ENCODE peak calls at places on chromosomes 2 and 18, in seven cellular contexts. One of them, this sample, is unnamed.

GRCh38 chr18:9419956-9420631 is 55.2 kb upstream of the RALBP1 start:
- DNase-seq in sigmoid colon: peak
- DNase-seq in body of pancreas: no peak
- DNase-seq in WERI-Rb-1: no peak
- DNase-seq in Calu3: no peak
- DNase-seq in GM13977: no peak
- DNase-seq in right lobe of liver: no peak
- DNase-seq in this sample: peak

GRCh38 chr2:17879137-17879912 is 858 bp downstream of the KCNS3 start:
- DNase-seq in WERI-Rb-1: peak
- DNase-seq in right lobe of liver: peak
- DNase-seq in body of pancreas: peak
- DNase-seq in GM13977: peak
- DNase-seq in sigmoid colon: peak
- DNase-seq in Calu3: peak
- DNase-seq in this sample: peak

GRCh38 chr2:225122582-225123486 is 80.6 kb upstream of the DOCK10 start:
- DNase-seq in sigmoid colon: no peak
- DNase-seq in WERI-Rb-1: peak
- DNase-seq in Calu3: peak
- DNase-seq in body of pancreas: peak
- DNase-seq in GM13977: peak
- DNase-seq in right lobe of liver: no peak
- DNase-seq in this sample: no peak

GRCh38 chr2:67255933-67256615 is 141.1 kb upstream of the ETAA1 start:
- DNase-seq in Calu3: no peak
- DNase-seq in right lobe of liver: no peak
- DNase-seq in WERI-Rb-1: no peak
- DNase-seq in sigmoid colon: no peak
- DNase-seq in body of pancreas: no peak
- DNase-seq in GM13977: no peak
- DNase-seq in this sample: no peak

GRCh38 chr2:131030478-131030971 is 62.7 kb downstream of the FAM168B start:
- DNase-seq in sigmoid colon: no peak
- DNase-seq in body of pancreas: no peak
- DNase-seq in GM13977: no peak
- DNase-seq in right lobe of liver: no peak
- DNase-seq in Calu3: no peak
- DNase-seq in WERI-Rb-1: no peak
- DNase-seq in this sample: peak

GRCh38 chr2:1781291-1782080 is 37.2 kb upstream of the PXDN start:
- DNase-seq in Calu3: no peak
- DNase-seq in GM13977: no peak
- DNase-seq in sigmoid colon: no peak
- DNase-seq in right lobe of liver: no peak
- DNase-seq in body of pancreas: no peak
- DNase-seq in WERI-Rb-1: no peak
- DNase-seq in this sample: no peak

GRCh38 chr2:30346475-30347169 is 100.4 kb upstream of the LCLAT1 start:
- DNase-seq in WERI-Rb-1: no peak
- DNase-seq in Calu3: no peak
- DNase-seq in right lobe of liver: no peak
- DNase-seq in body of pancreas: peak
- DNase-seq in GM13977: no peak
- DNase-seq in sigmoid colon: peak
- DNase-seq in this sample: peak

GRCh38 chr2:39468574-39469331 is 31.7 kb upstream of the MAP4K3 start:
- DNase-seq in sigmoid colon: no peak
- DNase-seq in WERI-Rb-1: no peak
- DNase-seq in GM13977: no peak
- DNase-seq in right lobe of liver: no peak
- DNase-seq in Calu3: no peak
- DNase-seq in body of pancreas: no peak
- DNase-seq in this sample: no peak

GRCh38 chr2:25063876-25064660 is 22.2 kb downstream of the EFR3B start:
- DNase-seq in sigmoid colon: peak
- DNase-seq in right lobe of liver: no peak
- DNase-seq in body of pancreas: no peak
- DNase-seq in Calu3: no peak
- DNase-seq in GM13977: no peak
- DNase-seq in WERI-Rb-1: no peak
- DNase-seq in this sample: no peak

GRCh38 chr18:2515408-2515807 is 55.9 kb downstream of the METTL4 start:
- DNase-seq in right lobe of liver: no peak
- DNase-seq in GM13977: no peak
- DNase-seq in body of pancreas: no peak
- DNase-seq in sigmoid colon: no peak
- DNase-seq in Calu3: no peak
- DNase-seq in WERI-Rb-1: no peak
- DNase-seq in this sample: no peak

GRCh38 chr2:128439231-128440086 is 120.8 kb upstream of the HS6ST1 start:
- DNase-seq in sigmoid colon: peak
- DNase-seq in WERI-Rb-1: no peak
- DNase-seq in body of pancreas: peak
- DNase-seq in right lobe of liver: no peak
- DNase-seq in GM13977: no peak
- DNase-seq in Calu3: no peak
- DNase-seq in this sample: peak

GRCh38 chr2:227341553-227341952 is 16.5 kb downstream of the MFF start:
- DNase-seq in sigmoid colon: no peak
- DNase-seq in GM13977: no peak
- DNase-seq in WERI-Rb-1: no peak
- DNase-seq in right lobe of liver: no peak
- DNase-seq in Calu3: no peak
- DNase-seq in body of pancreas: no peak
- DNase-seq in this sample: no peak

GRCh38 chr18:2222270-2223185 is 348.8 kb downstream of the METTL4 start:
- DNase-seq in body of pancreas: no peak
- DNase-seq in WERI-Rb-1: no peak
- DNase-seq in sigmoid colon: no peak
- DNase-seq in Calu3: peak
- DNase-seq in right lobe of liver: no peak
- DNase-seq in GM13977: no peak
- DNase-seq in this sample: no peak

GRCh38 chr2:7190587-7191320 is 273.5 kb downstream of the RNF144A start:
- DNase-seq in right lobe of liver: no peak
- DNase-seq in Calu3: no peak
- DNase-seq in WERI-Rb-1: no peak
- DNase-seq in sigmoid colon: no peak
- DNase-seq in body of pancreas: no peak
- DNase-seq in GM13977: no peak
- DNase-seq in this sample: no peak

GRCh38 chr2:134268265-134268664 is 14.4 kb downstream of the MGAT5 start:
- DNase-seq in sigmoid colon: no peak
- DNase-seq in right lobe of liver: no peak
- DNase-seq in GM13977: no peak
- DNase-seq in WERI-Rb-1: no peak
- DNase-seq in body of pancreas: no peak
- DNase-seq in Calu3: peak
- DNase-seq in this sample: no peak

GRCh38 chr18:2178036-2178435 is 393.3 kb downstream of the METTL4 start:
- DNase-seq in Calu3: no peak
- DNase-seq in WERI-Rb-1: no peak
- DNase-seq in body of pancreas: no peak
- DNase-seq in GM13977: no peak
- DNase-seq in sigmoid colon: no peak
- DNase-seq in right lobe of liver: no peak
- DNase-seq in this sample: no peak

GRCh38 chr2:176560296-176560695 is 291.1 kb downstream of the MTX2 start:
- DNase-seq in sigmoid colon: no peak
- DNase-seq in right lobe of liver: no peak
- DNase-seq in GM13977: no peak
- DNase-seq in body of pancreas: no peak
- DNase-seq in WERI-Rb-1: no peak
- DNase-seq in Calu3: no peak
- DNase-seq in this sample: no peak

GRCh38 chr2:229725716-229726346 is 11.5 kb upstream of the DNER start:
- DNase-seq in GM13977: no peak
- DNase-seq in body of pancreas: no peak
- DNase-seq in sigmoid colon: no peak
- DNase-seq in Calu3: peak
- DNase-seq in right lobe of liver: no peak
- DNase-seq in WERI-Rb-1: no peak
- DNase-seq in this sample: no peak

GRCh38 chr2:164993287-164994016 is 38.1 kb upstream of the SLC38A11 start:
- DNase-seq in sigmoid colon: no peak
- DNase-seq in GM13977: no peak
- DNase-seq in right lobe of liver: no peak
- DNase-seq in Calu3: no peak
- DNase-seq in body of pancreas: no peak
- DNase-seq in WERI-Rb-1: no peak
- DNase-seq in this sample: no peak
- TF ChIP-seq CTCF in sigmoid colon: no peak
- TF ChIP-seq CTCF in GM13977: no peak
- TF ChIP-seq CTCF in right lobe of liver: no peak
- TF ChIP-seq CTCF in Calu3: no peak
- TF ChIP-seq CTCF in body of pancreas: no peak
- TF ChIP-seq CTCF in WERI-Rb-1: no peak
- TF ChIP-seq CTCF in this sample: no peak

GRCh38 chr2:46779447-46779941 is 136.1 kb downstream of the MCFD2 start:
- DNase-seq in GM13977: no peak
- DNase-seq in WERI-Rb-1: no peak
- DNase-seq in Calu3: peak
- DNase-seq in right lobe of liver: no peak
- DNase-seq in body of pancreas: no peak
- DNase-seq in sigmoid colon: no peak
- DNase-seq in this sample: no peak

GRCh38 chr2:46778516-46778915 is 137.1 kb downstream of the MCFD2 start:
- DNase-seq in Calu3: no peak
- DNase-seq in right lobe of liver: no peak
- DNase-seq in body of pancreas: no peak
- DNase-seq in GM13977: no peak
- DNase-seq in sigmoid colon: no peak
- DNase-seq in WERI-Rb-1: no peak
- DNase-seq in this sample: no peak

GRCh38 chr2:46780411-46780800 is 135.2 kb downstream of the MCFD2 start:
- DNase-seq in sigmoid colon: peak
- DNase-seq in right lobe of liver: no peak
- DNase-seq in WERI-Rb-1: no peak
- DNase-seq in Calu3: no peak
- DNase-seq in GM13977: no peak
- DNase-seq in body of pancreas: no peak
- DNase-seq in this sample: no peak

GRCh38 chr2:46781468-46782189 is 134.0 kb downstream of the MCFD2 start:
- DNase-seq in sigmoid colon: no peak
- DNase-seq in right lobe of liver: no peak
- DNase-seq in body of pancreas: no peak
- DNase-seq in GM13977: no peak
- DNase-seq in WERI-Rb-1: no peak
- DNase-seq in Calu3: no peak
- DNase-seq in this sample: no peak

DNA sequence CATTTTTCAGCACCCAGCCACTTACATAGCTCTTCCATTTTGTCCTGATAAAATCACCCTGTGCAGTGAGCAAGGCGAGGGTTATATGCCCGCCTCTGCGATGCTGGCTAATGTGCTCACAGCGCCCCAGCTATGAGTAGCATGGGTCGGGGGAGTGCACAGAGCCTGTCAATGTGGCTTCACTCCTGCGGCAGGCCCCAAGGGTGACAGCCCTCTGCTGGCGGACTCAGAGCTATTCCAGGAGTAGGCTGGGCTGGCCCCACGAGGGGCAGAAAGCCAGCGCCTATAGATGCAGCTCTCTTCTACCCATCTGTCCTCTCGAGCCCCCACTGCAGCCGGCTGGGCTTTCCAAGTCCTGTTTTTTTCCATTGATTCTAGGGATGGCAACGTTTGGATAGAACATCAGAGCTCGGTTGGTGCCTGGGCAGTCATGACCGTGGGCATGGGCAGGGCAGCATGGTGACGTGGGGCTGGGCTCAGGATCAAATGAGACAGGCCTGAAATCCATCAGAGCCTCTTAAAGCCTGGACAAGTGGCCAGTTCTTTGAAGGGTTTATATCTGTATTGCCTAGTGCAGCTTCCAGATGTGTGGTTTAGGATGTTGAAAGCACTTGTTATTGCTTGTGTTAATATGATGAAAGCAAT is 134.7 kb downstream of the MCFD2 start:
- DNase-seq in sigmoid colon: peak
- DNase-seq in GM13977: no peak
- DNase-seq in body of pancreas: no peak
- DNase-seq in Calu3: no peak
- DNase-seq in right lobe of liver: no peak
- DNase-seq in WERI-Rb-1: peak
- DNase-seq in this sample: no peak
- TF ChIP-seq CTCF in sigmoid colon: no peak
- TF ChIP-seq CTCF in GM13977: no peak
- TF ChIP-seq CTCF in body of pancreas: no peak
- TF ChIP-seq CTCF in Calu3: no peak
- TF ChIP-seq CTCF in right lobe of liver: no peak
- TF ChIP-seq CTCF in WERI-Rb-1: peak
- TF ChIP-seq CTCF in this sample: no peak

DNA sequence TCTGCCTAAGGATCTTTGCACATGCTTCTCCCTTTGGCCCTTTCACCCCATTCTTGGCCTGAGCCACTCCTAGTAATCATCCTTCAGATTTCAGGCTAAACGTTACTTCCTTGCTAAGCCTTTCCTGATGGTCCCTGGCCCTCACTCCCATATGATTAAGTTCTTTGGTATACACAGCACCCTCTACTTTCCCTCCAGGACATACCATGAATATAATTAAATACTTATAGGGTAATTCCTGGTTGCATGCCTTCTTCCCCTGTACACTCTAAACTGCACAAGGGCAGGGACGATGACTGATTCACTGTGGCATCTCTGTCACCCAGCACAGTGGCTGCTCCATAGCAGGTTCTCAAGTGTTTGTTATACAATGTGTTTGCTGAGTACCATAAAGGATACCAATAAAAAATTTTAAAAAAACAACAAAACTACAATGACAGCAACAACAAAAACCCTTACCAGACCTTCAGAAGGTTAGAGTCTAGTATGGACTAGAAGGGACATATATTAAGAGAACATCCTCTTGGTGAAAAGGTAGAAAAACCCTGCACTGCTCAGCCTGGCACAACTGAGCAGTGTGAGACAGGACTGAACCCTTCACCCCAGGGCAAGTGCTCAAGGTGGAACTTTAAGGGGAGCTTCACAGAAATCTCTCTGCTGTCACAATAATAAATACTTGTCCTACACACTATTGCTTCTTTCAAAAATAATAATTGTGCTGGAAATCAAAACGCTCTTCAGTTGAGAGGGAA is 76.2 kb downstream of the AAK1 start:
- DNase-seq in Calu3: peak
- DNase-seq in sigmoid colon: no peak
- DNase-seq in body of pancreas: no peak
- DNase-seq in GM13977: no peak
- DNase-seq in right lobe of liver: no peak
- DNase-seq in WERI-Rb-1: no peak
- DNase-seq in this sample: no peak
- TF ChIP-seq CTCF in Calu3: no peak
- TF ChIP-seq CTCF in sigmoid colon: no peak
- TF ChIP-seq CTCF in body of pancreas: no peak
- TF ChIP-seq CTCF in GM13977: no peak
- TF ChIP-seq CTCF in right lobe of liver: no peak
- TF ChIP-seq CTCF in WERI-Rb-1: peak
- TF ChIP-seq CTCF in this sample: no peak

GRCh38 chr2:185607943-185608342 is 130.7 kb upstream of the FSIP2 start:
- DNase-seq in sigmoid colon: no peak
- DNase-seq in WERI-Rb-1: no peak
- DNase-seq in right lobe of liver: no peak
- DNase-seq in Calu3: no peak
- DNase-seq in GM13977: no peak
- DNase-seq in body of pancreas: no peak
- DNase-seq in this sample: no peak

GRCh38 chr2:185610301-185610700 is 128.3 kb upstream of the FSIP2 start:
- DNase-seq in WERI-Rb-1: no peak
- DNase-seq in right lobe of liver: no peak
- DNase-seq in Calu3: no peak
- DNase-seq in sigmoid colon: no peak
- DNase-seq in body of pancreas: no peak
- DNase-seq in GM13977: no peak
- DNase-seq in this sample: no peak

GRCh38 chr2:185608799-185609198 is 129.8 kb upstream of the FSIP2 start:
- DNase-seq in GM13977: no peak
- DNase-seq in WERI-Rb-1: no peak
- DNase-seq in right lobe of liver: no peak
- DNase-seq in Calu3: peak
- DNase-seq in sigmoid colon: no peak
- DNase-seq in body of pancreas: no peak
- DNase-seq in this sample: no peak
- TF ChIP-seq CTCF in GM13977: no peak
- TF ChIP-seq CTCF in WERI-Rb-1: no peak
- TF ChIP-seq CTCF in right lobe of liver: peak
- TF ChIP-seq CTCF in Calu3: no peak
- TF ChIP-seq CTCF in sigmoid colon: no peak
- TF ChIP-seq CTCF in body of pancreas: peak
- TF ChIP-seq CTCF in this sample: no peak

This sample was measured in lung.